ENCODE peak calls at places on chromosomes 3 and 15, in seven cellular contexts. Y, H, P, D, F, I and G are unnamed samples.
A peak's percentile ranks its signal among the peaks of the same experiment; 100 is the strongest.

GRCh38 chr15:60090747-60091146 is 86.6 kb downstream of the FOXB1 start:
- DNase-seq in Y (no peak), H (no peak), P (no peak), D (no peak), F (no peak), I (no peak), G (no peak)

GRCh38 chr15:65338366-65338765 is 33.9 kb downstream of the RNU5B-1 start:
- DNase-seq in Y (no peak), H (no peak), P (no peak), D (no peak), F (no peak), I (no peak), G (no peak)

GRCh38 chr3:10511809-10512494 is 6.6 kb upstream of the ATP2B2 start:
- DNase-seq in Y (no peak), H (no peak), P (peak; percentile 67), D (no peak), F (peak; percentile 21), I (no peak), G (no peak)

GRCh38 chr15:25674948-25675347 is 188.2 kb downstream of the ATP10A start:
- DNase-seq in Y (no peak), H (no peak), P (no peak), D (no peak), F (no peak), I (no peak), G (no peak)

GRCh38 chr3:71510485-71510884 is 73.0 kb downstream of the FOXP1 start:
- DNase-seq in Y (peak; percentile 29), H (no peak), P (peak; percentile 64), D (no peak), F (peak; percentile 34), I (no peak), G (no peak)

GRCh38 chr3:13883681-13884080 is 3.8 kb upstream of the WNT7A start:
- DNase-seq in Y (no peak), H (no peak), P (no peak), D (no peak), F (no peak), I (no peak), G (no peak)

GRCh38 chr3:61442696-61443095 is 118.7 kb upstream of the PTPRG start:
- DNase-seq in Y (no peak), H (no peak), P (no peak), D (no peak), F (peak; percentile 16), I (no peak), G (no peak)

GRCh38 chr15:33699691-33700447 is 268.4 kb upstream of the CHRM5 start:
- DNase-seq in Y (no peak), H (peak; percentile 20), P (peak; percentile 12), D (no peak), F (peak; percentile 28), I (no peak), G (no peak)

GRCh38 chr3:177729939-177730700 is 532.8 kb upstream of the TBL1XR1 start:
- DNase-seq in Y (no peak), H (no peak), P (no peak), D (no peak), F (peak; percentile 94), I (no peak), G (no peak)

GRCh38 chr15:55007561-55007960 is 189.2 kb downstream of the RSL24D1 start:
- DNase-seq in Y (no peak), H (no peak), P (no peak), D (no peak), F (no peak), I (no peak), G (no peak)

GRCh38 chr15:78077053-78077859 is at the start of gene TBC1D2B:
- DNase-seq in Y (peak; percentile 55), H (peak; percentile 67), P (peak; percentile 48), D (peak; percentile 70), F (peak; percentile 51), I (peak; percentile 80), G (peak; percentile 50)

GRCh38 chr3:85433334-85433733 is 474.5 kb downstream of the CADM2 start:
- DNase-seq in Y (no peak), H (no peak), P (no peak), D (no peak), F (no peak), I (no peak), G (no peak)

GRCh38 chr3:160129459-160130061 is 95.7 kb upstream of the C3orf80 start:
- DNase-seq in Y (peak; percentile 38), H (no peak), P (peak; percentile 97), D (no peak), F (peak; percentile 98), I (no peak), G (no peak)

GRCh38 chr15:38490231-38490630 is 36.3 kb downstream of the FAM98B start:
- DNase-seq in Y (no peak), H (no peak), P (peak; percentile 87), D (no peak), F (no peak), I (no peak), G (no peak)

GRCh38 chr3:150408232-150409124 is at the start of gene TSC22D2:
- DNase-seq in Y (peak; percentile 81), H (peak; percentile 98), P (peak; percentile 92), D (peak; percentile 97), F (peak; percentile 91), I (peak; percentile 95), G (peak; percentile 98)
- TF ChIP-seq CTCF in Y (no peak), H (no peak), P (peak; percentile 31), D (no peak), F (no peak), I (no peak), G (peak; percentile 18)

GRCh38 chr3:112117826-112118571 is 15.0 kb downstream of the GCSAM start:
- DNase-seq in Y (no peak), H (peak; percentile 16), P (no peak), D (no peak), F (no peak), I (peak; percentile 54), G (no peak)
- TF ChIP-seq CTCF in Y (no peak), H (no peak), P (no peak), D (no peak), F (no peak), I (no peak), G (no peak)

DNA sequence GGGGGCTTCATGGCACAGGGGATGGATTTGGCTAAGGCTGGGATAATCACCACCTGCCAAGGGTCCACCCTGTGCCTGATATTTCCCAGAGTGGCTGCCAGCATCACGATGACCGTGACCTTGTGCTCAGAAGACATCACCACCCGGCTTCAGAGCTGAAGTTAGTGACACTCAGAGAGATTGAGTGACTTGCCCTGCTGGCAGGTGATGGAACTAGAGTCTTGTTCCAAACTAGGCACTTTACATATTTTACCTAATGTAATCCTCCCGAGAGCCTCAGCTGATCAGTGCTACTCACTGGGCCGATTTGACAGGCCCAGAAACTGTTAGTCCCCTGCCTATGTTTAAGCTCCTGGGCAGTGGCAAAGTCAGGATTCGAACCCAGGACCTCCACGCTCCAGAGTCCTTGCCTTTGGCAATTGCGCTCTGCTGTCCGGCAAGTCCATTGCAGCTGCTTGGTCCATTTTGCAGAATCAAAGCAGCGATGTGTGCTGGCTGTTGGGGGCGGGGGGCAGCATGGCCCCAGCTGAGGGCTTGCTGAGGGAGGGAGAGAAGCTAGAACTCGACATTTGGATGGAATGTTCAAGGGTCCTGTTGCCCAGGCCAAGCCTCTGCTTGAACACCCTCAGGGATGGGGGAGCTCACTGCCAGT is 74.8 kb upstream of the GATA2 start:
- DNase-seq in Y (no peak), H (no peak), P (no peak), D (no peak), F (no peak), I (no peak), G (no peak)
- TF ChIP-seq CTCF in Y (no peak), H (peak; percentile 33), P (no peak), D (no peak), F (no peak), I (no peak), G (peak; percentile 22)

GRCh38 chr3:4426261-4426781 is 40.7 kb downstream of the SUMF1 start:
- DNase-seq in Y (no peak), H (no peak), P (peak; percentile 38), D (no peak), F (no peak), I (no peak), G (no peak)

GRCh38 chr3:4425707-4426106 is 41.4 kb downstream of the SUMF1 start:
- DNase-seq in Y (no peak), H (no peak), P (peak; percentile 22), D (no peak), F (peak; percentile 36), I (no peak), G (no peak)

GRCh38 chr3:4432233-4432632 is 34.8 kb downstream of the SUMF1 start:
- DNase-seq in Y (no peak), H (no peak), P (no peak), D (no peak), F (no peak), I (no peak), G (no peak)

GRCh38 chr3:4426782-4427344 is 40.2 kb downstream of the SUMF1 start:
- DNase-seq in Y (no peak), H (no peak), P (peak; percentile 91), D (no peak), F (peak; percentile 94), I (no peak), G (no peak)

GRCh38 chr3:4429648-4430350 is 37.3 kb downstream of the SUMF1 start:
- DNase-seq in Y (no peak), H (no peak), P (no peak), D (no peak), F (no peak), I (no peak), G (no peak)
- TF ChIP-seq CTCF in Y (no peak), H (no peak), P (no peak), D (no peak), F (no peak), I (no peak), G (no peak)

GRCh38 chr15:101642361-101642760 is 9.8 kb downstream of the TM2D3 start:
- DNase-seq in Y (no peak), H (no peak), P (no peak), D (no peak), F (no peak), I (no peak), G (no peak)
- TF ChIP-seq CTCF in Y (no peak), H (no peak), P (no peak), D (no peak), F (no peak), I (no peak), G (no peak)